ENCODE peak calls at places on chromosomes 3 and 15, in seven cellular contexts. One of them, this sample, is unnamed.

GRCh38 chr3:170560296-170560695 is 25.6 kb downstream of the SLC7A14 start:
- DNase-seq in body of pancreas: no peak
- DNase-seq in sigmoid colon: no peak
- DNase-seq in ovary: no peak
- DNase-seq in gastrocnemius medialis: no peak
- DNase-seq in A549: no peak
- DNase-seq in prostate gland: no peak
- DNase-seq in this sample: no peak

GRCh38 chr3:29370451-29371420 is 89.9 kb downstream of the RBMS3 start:
- DNase-seq in A549: no peak
- DNase-seq in ovary: no peak
- DNase-seq in gastrocnemius medialis: no peak
- DNase-seq in prostate gland: no peak
- DNase-seq in sigmoid colon: no peak
- DNase-seq in body of pancreas: no peak
- DNase-seq in this sample: no peak

GRCh38 chr3:193831495-193832455 is 238.8 kb downstream of the OPA1 start:
- DNase-seq in ovary: no peak
- DNase-seq in sigmoid colon: no peak
- DNase-seq in A549: no peak
- DNase-seq in gastrocnemius medialis: peak
- DNase-seq in prostate gland: peak
- DNase-seq in body of pancreas: peak
- DNase-seq in this sample: no peak

GRCh38 chr3:128775906-128776542 is 50.0 kb downstream of the RAB7A start:
- DNase-seq in sigmoid colon: no peak
- DNase-seq in prostate gland: no peak
- DNase-seq in gastrocnemius medialis: no peak
- DNase-seq in ovary: no peak
- DNase-seq in body of pancreas: no peak
- DNase-seq in A549: no peak
- DNase-seq in this sample: no peak

GRCh38 chr15:31272558-31273257 is 53.9 kb upstream of the KLF13 start:
- DNase-seq in A549: no peak
- DNase-seq in ovary: peak
- DNase-seq in sigmoid colon: peak
- DNase-seq in body of pancreas: no peak
- DNase-seq in prostate gland: peak
- DNase-seq in gastrocnemius medialis: no peak
- DNase-seq in this sample: no peak

GRCh38 chr3:173932624-173933023 is 535.1 kb downstream of the NLGN1 start:
- DNase-seq in prostate gland: no peak
- DNase-seq in gastrocnemius medialis: no peak
- DNase-seq in sigmoid colon: no peak
- DNase-seq in A549: no peak
- DNase-seq in body of pancreas: no peak
- DNase-seq in ovary: no peak
- DNase-seq in this sample: peak

GRCh38 chr15:66387176-66388056 is 704 bp downstream of the MAP2K1 start:
- DNase-seq in prostate gland: peak
- DNase-seq in ovary: peak
- DNase-seq in gastrocnemius medialis: peak
- DNase-seq in A549: peak
- DNase-seq in sigmoid colon: peak
- DNase-seq in body of pancreas: peak
- DNase-seq in this sample: peak

GRCh38 chr3:12303532-12303931 is 14.7 kb downstream of the PPARG start:
- DNase-seq in prostate gland: no peak
- DNase-seq in sigmoid colon: no peak
- DNase-seq in A549: peak
- DNase-seq in gastrocnemius medialis: no peak
- DNase-seq in ovary: no peak
- DNase-seq in body of pancreas: no peak
- DNase-seq in this sample: no peak

GRCh38 chr3:54191220-54191619 is 68.9 kb downstream of the CACNA2D3 start:
- DNase-seq in prostate gland: no peak
- DNase-seq in gastrocnemius medialis: no peak
- DNase-seq in sigmoid colon: no peak
- DNase-seq in A549: no peak
- DNase-seq in ovary: no peak
- DNase-seq in body of pancreas: no peak
- DNase-seq in this sample: no peak

GRCh38 chr15:89472785-89473256 is 23.6 kb downstream of the RHCG start:
- DNase-seq in A549: peak
- DNase-seq in body of pancreas: peak
- DNase-seq in sigmoid colon: no peak
- DNase-seq in prostate gland: no peak
- DNase-seq in ovary: no peak
- DNase-seq in gastrocnemius medialis: no peak
- DNase-seq in this sample: no peak

GRCh38 chr3:173403376-173403775 is 5.8 kb downstream of the NLGN1 start:
- DNase-seq in body of pancreas: no peak
- DNase-seq in A549: no peak
- DNase-seq in gastrocnemius medialis: no peak
- DNase-seq in ovary: no peak
- DNase-seq in prostate gland: no peak
- DNase-seq in sigmoid colon: no peak
- DNase-seq in this sample: no peak

GRCh38 chr15:38149315-38149714 is 103.3 kb upstream of the SPRED1 start:
- DNase-seq in sigmoid colon: no peak
- DNase-seq in ovary: no peak
- DNase-seq in A549: no peak
- DNase-seq in body of pancreas: no peak
- DNase-seq in gastrocnemius medialis: no peak
- DNase-seq in prostate gland: no peak
- DNase-seq in this sample: no peak

GRCh38 chr3:156637480-156638022 is 36.8 kb upstream of the TIPARP start:
- DNase-seq in body of pancreas: no peak
- DNase-seq in A549: no peak
- DNase-seq in sigmoid colon: no peak
- DNase-seq in prostate gland: no peak
- DNase-seq in gastrocnemius medialis: no peak
- DNase-seq in ovary: no peak
- DNase-seq in this sample: no peak

GRCh38 chr15:40281057-40281850 is 1.6 kb downstream of the ANKRD63 start:
- DNase-seq in A549: no peak
- DNase-seq in body of pancreas: no peak
- DNase-seq in ovary: no peak
- DNase-seq in sigmoid colon: no peak
- DNase-seq in gastrocnemius medialis: no peak
- DNase-seq in prostate gland: no peak
- DNase-seq in this sample: no peak

GRCh38 chr15:40283615-40284306 is 897 bp upstream of the ANKRD63 start:
- DNase-seq in sigmoid colon: no peak
- DNase-seq in prostate gland: no peak
- DNase-seq in ovary: no peak
- DNase-seq in gastrocnemius medialis: no peak
- DNase-seq in A549: no peak
- DNase-seq in body of pancreas: no peak
- DNase-seq in this sample: no peak

GRCh38 chr15:40282870-40283614 is at the start of gene ANKRD63:
- DNase-seq in gastrocnemius medialis: no peak
- DNase-seq in ovary: no peak
- DNase-seq in prostate gland: no peak
- DNase-seq in body of pancreas: peak
- DNase-seq in A549: no peak
- DNase-seq in sigmoid colon: no peak
- DNase-seq in this sample: peak

GRCh38 chr15:40280260-40281056 is 2.4 kb downstream of the ANKRD63 start:
- DNase-seq in body of pancreas: no peak
- DNase-seq in prostate gland: no peak
- DNase-seq in gastrocnemius medialis: no peak
- DNase-seq in ovary: no peak
- DNase-seq in A549: no peak
- DNase-seq in sigmoid colon: no peak
- DNase-seq in this sample: no peak

DNA sequence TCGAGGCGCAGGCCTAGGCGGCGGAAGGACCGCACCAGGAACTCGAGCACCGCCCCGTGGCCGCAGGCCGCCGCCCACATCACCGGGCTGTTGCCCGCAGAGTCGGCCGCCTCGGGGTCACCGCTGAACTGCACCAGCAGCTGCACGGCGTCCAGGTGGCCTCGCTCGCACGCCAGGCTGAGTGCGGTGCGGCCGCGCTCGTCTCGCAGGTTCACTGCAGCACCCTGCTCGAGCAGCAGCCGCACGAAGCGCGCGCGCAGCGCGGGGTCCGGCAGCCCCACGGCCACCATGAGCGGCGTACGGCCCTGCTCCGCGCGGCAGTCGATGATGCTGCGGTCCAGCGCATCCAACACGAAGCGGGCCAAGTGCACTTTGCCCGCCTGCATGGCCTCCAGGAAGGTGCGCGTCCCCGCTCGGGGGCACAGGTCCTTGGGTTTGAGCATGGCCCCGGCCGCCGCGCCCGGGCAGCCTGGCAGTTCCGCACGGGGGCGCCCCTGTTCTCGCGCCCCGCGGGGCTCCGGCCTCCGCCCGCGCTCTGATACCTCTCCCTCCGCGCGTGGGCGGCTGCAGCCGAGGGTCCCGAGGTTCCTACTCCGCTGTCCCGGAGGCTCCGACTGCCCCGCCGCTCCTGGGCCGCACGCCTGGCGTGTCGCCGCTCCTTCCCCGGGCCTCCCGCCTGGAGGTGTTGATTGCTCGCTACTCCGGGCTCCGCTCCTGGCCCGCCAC is 557 bp downstream of the ANKRD63 start:
- DNase-seq in sigmoid colon: no peak
- DNase-seq in gastrocnemius medialis: no peak
- DNase-seq in ovary: no peak
- DNase-seq in A549: peak
- DNase-seq in prostate gland: no peak
- DNase-seq in body of pancreas: peak
- DNase-seq in this sample: peak
- TF ChIP-seq CTCF in sigmoid colon: peak
- TF ChIP-seq CTCF in gastrocnemius medialis: peak
- TF ChIP-seq CTCF in ovary: no peak
- TF ChIP-seq CTCF in A549: peak
- TF ChIP-seq CTCF in prostate gland: no peak
- TF ChIP-seq CTCF in body of pancreas: peak
- TF ChIP-seq CTCF in this sample: no peak

DNA sequence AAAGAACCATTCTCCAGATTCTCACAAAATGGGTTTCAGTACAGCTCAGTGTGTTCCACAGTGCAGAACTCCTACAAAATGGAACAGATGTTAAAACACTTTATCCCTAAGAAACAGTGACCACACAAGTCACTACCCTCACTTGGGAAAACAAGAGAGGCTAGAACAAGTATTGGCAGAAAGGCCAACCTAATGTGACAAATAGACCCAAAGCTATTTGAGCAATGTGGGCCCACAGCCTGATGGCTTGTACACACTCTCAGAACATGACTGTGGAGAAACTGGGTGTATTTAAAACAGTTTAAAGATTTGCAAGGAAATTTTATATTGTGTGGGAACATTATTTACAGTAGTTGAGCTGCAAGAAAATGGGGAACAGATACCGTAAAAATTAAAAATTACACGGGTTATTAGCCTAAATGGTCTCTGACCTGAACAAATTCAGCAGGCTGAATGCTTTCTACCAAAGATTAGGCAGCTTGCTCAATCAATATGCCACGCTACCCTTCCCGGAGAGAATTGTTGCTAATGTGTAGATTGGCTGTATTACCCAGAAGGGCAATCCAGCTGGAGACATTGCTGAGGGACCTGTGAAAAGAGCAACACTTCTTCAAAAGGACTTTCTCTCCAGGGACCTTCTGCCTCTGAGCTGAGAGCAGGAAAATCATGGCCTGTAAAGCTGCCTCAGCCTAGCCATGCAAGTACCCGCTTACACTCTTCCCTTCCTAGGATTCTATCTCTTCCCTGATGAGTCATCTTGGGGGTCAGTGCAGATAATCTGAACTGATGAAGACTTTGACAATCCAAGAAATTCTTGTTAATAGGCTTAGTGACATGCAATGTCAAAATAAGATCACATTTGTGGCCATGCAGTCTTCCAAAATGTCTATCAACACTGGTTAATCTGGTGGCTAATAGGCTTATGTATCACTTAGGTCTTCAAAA is 97.1 kb downstream of the STRIT1 start:
- DNase-seq in prostate gland: no peak
- DNase-seq in sigmoid colon: no peak
- DNase-seq in body of pancreas: no peak
- DNase-seq in gastrocnemius medialis: peak
- DNase-seq in A549: no peak
- DNase-seq in ovary: no peak
- DNase-seq in this sample: no peak
- TF ChIP-seq POLR2A in prostate gland: no peak
- TF ChIP-seq POLR2A in sigmoid colon: no peak
- TF ChIP-seq POLR2A in body of pancreas: no peak
- TF ChIP-seq POLR2A in gastrocnemius medialis: no peak
- TF ChIP-seq POLR2A in A549: no peak
- TF ChIP-seq POLR2A in ovary: no peak
- TF ChIP-seq POLR2A in this sample: no peak

DNA sequence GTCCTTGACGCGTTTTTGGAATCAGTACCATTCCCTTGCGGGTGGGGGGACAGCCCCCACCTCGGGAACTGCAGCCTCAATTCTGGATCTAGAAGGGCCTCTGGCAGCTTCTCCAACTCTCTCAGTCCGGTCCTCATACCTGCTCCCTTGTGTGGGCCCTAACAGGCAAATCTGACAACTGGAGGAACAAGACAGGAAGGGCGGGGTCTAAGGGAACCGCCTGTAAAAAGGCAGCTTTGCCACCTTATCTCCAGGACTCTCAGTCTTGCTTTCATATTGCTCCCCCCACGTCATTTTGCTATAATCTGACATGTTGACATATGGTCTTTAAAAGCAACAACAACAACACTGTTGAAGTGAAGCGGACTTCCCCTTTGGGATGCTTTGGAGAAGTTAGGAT is 866 bp upstream of the CHRNB4 start:
- DNase-seq in gastrocnemius medialis: no peak
- DNase-seq in sigmoid colon: no peak
- DNase-seq in ovary: no peak
- DNase-seq in prostate gland: no peak
- DNase-seq in A549: no peak
- DNase-seq in body of pancreas: no peak
- DNase-seq in this sample: no peak
- H3K4me3 ChIP-seq in gastrocnemius medialis: no peak
- H3K4me3 ChIP-seq in sigmoid colon: no peak
- H3K4me3 ChIP-seq in ovary: no peak
- H3K4me3 ChIP-seq in prostate gland: no peak
- H3K4me3 ChIP-seq in A549: no peak
- H3K4me3 ChIP-seq in body of pancreas: no peak
- H3K4me3 ChIP-seq in this sample: no peak

DNA sequence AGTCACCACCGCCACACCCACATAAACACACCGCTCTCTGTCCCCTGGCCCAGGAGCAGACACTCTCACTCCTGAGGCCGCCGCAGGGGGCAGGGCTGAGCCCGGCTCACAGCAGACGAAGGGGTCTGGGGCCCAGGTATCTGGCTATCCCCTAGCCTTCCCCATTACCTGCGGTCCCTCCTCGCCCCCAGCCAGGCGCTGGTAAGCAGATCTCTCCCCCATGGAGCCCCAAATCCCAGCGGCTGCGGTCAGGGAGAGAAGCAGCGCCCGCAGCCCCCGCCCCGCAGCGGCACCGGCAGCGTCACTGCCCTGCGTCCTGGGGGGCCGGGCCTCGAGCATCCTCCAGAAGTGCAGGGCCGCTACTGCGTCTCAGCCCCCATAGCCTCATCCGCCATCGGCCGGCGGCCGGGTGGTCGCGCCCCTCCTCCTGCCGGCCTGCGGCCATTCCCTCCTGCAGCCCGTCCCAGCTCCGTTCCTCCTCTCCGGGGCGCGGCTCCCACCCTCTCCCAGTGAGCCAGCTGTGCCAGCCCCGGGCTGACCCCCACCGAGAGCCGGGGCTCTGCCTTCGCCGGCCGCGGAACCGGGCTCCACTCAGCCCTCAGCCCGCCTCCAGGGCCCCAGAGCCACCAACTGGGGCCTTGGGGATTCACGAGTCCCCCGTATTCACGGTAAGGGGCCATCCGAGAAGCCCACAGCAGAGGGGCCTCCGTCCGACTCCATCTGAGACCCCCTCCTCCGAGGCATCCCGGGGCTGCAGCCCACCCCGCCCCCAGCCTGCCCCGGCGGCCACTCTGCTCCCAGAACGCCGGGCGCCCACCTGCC is 13.1 kb downstream of the TNK2 start:
- DNase-seq in gastrocnemius medialis: no peak
- DNase-seq in ovary: peak
- DNase-seq in body of pancreas: peak
- DNase-seq in prostate gland: no peak
- DNase-seq in A549: peak
- DNase-seq in sigmoid colon: peak
- DNase-seq in this sample: peak
- TF ChIP-seq CTCF in gastrocnemius medialis: no peak
- TF ChIP-seq CTCF in ovary: no peak
- TF ChIP-seq CTCF in body of pancreas: no peak
- TF ChIP-seq CTCF in prostate gland: no peak
- TF ChIP-seq CTCF in A549: no peak
- TF ChIP-seq CTCF in sigmoid colon: no peak
- TF ChIP-seq CTCF in this sample: no peak

This sample was measured in thyroid gland.